ENCODE peak calls at places on chromosome 12, in four cellular contexts. K is HepG2, E is GM12878, R is K562. I is an unnamed sample.

GRCh38 chr12:105369014-105369413 is 38.5 kb downstream of the C12orf75 start:
- DNase-seq in K (no peak), E (no peak), R (no peak), I (no peak)

GRCh38 chr12:46224401-46224800 is 44.4 kb downstream of the SLC38A1 start:
- DNase-seq in K (no peak), E (no peak), R (no peak), I (no peak)

GRCh38 chr12:56448860-56449621 is at the start of gene TIMELESS:
- DNase-seq in K (peak), E (peak), R (peak), I (peak)

GRCh38 chr12:13853471-13853870 is 127.9 kb downstream of the GRIN2B start:
- DNase-seq in K (no peak), E (no peak), R (no peak), I (no peak)

GRCh38 chr12:52434760-52435530 is 774 bp upstream of the KRT75 start:
- DNase-seq in K (no peak), E (no peak), R (no peak), I (no peak)

GRCh38 chr12:57726151-57726883 is 12.2 kb downstream of the AGAP2 start:
- DNase-seq in K (peak), E (no peak), R (peak), I (peak)

GRCh38 chr12:115296613-115297012 is 612.6 kb upstream of the TBX3 start:
- DNase-seq in K (no peak), E (no peak), R (no peak), I (no peak)

GRCh38 chr12:54384591-54385041 is at the start of gene ZNF385A:
- DNase-seq in K (no peak), E (no peak), R (no peak), I (no peak)

GRCh38 chr12:26340649-26341048 is 145.3 kb downstream of the SSPN start:
- DNase-seq in K (no peak), E (peak), R (no peak), I (no peak)

GRCh38 chr12:67991158-67991557 is 1.9 kb downstream of the IFNG-AS1 start:
- DNase-seq in K (no peak), E (no peak), R (no peak), I (no peak)

GRCh38 chr12:10960260-10960659 is 21.2 kb upstream of the TAS2R14 start:
- DNase-seq in K (no peak), E (no peak), R (no peak), I (no peak)

GRCh38 chr12:2581293-2582045 is 213.3 kb upstream of the FKBP4 start:
- DNase-seq in K (no peak), E (no peak), R (no peak), I (no peak)

GRCh38 chr12:55060970-55061543 is 41.3 kb downstream of the NEUROD4 start:
- DNase-seq in K (no peak), E (no peak), R (no peak), I (no peak)

GRCh38 chr12:100959481-100959880 is 164.9 kb downstream of the ANO4 start:
- DNase-seq in K (no peak), E (no peak), R (no peak), I (no peak)

GRCh38 chr12:120397827-120398563 is 29.0 kb upstream of the MSI1 start:
- DNase-seq in K (no peak), E (no peak), R (no peak), I (no peak)

DNA sequence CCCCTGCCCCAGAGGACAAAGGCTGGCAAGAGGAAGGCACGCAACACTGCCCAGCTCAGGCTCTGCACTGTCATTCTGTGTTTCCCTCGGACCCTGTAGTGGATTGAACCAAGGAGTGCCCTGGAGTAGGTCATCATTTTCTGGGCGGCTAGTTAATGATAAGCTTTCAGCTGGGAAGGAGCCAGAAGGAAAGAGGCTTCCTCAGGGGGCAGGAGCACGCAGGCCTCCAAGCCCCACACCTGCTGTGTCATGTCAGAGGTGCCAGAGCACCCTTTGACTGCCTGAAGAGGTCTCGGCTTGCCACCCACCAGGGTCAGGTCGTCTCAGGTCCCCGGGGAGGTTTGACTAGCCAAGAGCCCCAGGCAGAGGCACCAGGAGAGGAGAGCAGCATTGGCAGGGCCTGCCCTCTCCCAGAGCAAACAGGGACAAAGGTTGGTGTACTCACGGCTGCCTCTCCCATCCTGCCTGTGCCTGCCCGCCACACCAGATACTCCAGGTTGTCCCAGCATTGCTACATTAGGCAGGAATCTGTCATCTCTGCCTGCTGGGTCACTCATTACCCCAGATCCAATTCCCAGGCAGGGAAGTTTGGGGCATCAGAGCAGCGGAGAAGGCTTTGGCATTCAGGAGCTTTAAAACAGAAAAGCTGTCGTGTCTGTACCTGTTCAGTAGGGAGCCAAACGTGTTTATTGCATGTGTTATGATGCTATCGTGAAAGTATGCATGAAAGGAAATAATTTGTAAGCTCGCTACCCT is 33.5 kb upstream of the ATP2A2 start:
- DNase-seq in K (peak), E (no peak), R (no peak), I (no peak)
- TF ChIP-seq TARDBP in K (no peak), E (no peak), R (no peak), I (no peak)

GRCh38 chr12:132396657-132397056 is 67.3 kb upstream of the GALNT9 start:
- DNase-seq in K (no peak), E (no peak), R (no peak), I (no peak)

GRCh38 chr12:132395908-132396305 is 66.5 kb upstream of the GALNT9 start:
- DNase-seq in K (no peak), E (no peak), R (no peak), I (no peak)

GRCh38 chr12:132393991-132394949 is 64.9 kb upstream of the GALNT9 start:
- DNase-seq in K (no peak), E (no peak), R (peak), I (no peak)

GRCh38 chr12:132397152-132397933 is 68.0 kb upstream of the GALNT9 start:
- DNase-seq in K (no peak), E (no peak), R (no peak), I (no peak)

DNA sequence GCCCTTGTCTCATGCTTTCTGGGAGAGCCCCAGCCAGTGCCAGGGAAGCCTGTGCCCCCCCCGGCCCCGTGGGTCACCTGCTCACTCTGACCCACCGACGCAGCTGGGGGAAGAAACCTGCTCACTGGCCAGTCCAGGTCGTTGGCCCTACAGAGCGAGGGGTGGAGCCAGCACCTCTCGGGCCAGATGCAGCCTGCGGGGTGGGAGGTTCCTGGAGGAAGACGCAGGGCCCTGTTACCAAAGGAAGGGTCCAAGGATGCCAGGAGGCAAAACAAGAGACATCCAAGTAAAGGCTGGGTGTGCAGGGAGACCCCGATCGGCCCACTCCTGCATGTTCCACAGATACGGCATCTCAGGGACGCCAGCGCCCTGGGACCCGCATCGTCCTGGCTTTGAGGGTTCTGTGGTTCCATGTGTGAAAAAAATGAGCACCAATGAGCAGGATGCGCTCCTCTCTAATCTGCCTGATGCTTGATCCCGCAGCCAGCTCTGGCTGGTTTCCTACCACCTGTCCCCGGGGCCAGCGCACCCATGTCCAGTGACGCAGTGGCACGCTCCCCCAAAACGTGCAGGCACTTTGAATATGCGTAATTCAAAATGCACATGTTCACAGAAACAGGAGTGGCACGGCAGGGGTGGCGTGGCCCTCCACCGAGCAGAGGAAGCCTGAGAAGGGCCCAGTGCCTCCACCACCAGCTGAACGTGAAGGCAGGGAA is 66.0 kb upstream of the GALNT9 start:
- DNase-seq in K (no peak), E (no peak), R (no peak), I (no peak)
- TF ChIP-seq TARDBP in K (no peak), E (no peak), R (no peak), I (no peak)

GRCh38 chr12:108722992-108723766 is 8.1 kb downstream of the CORO1C start:
- DNase-seq in K (no peak), E (no peak), R (no peak), I (no peak)
- TF ChIP-seq TARDBP in K (no peak), E (no peak), R (no peak), I (no peak)

GRCh38 chr12:27449893-27450534 is 3.5 kb downstream of the SMCO2 start:
- DNase-seq in K (no peak), E (no peak), R (no peak), I (no peak)
- TF ChIP-seq TARDBP in K (no peak), E (no peak), R (no peak), I (no peak)

GRCh38 chr12:47734725-47735480 is 9.6 kb upstream of the ENDOU start:
- DNase-seq in K (no peak), E (no peak), R (no peak), I (no peak)
- TF ChIP-seq TARDBP in K (no peak), E (no peak), R (no peak), I (no peak)

DNA sequence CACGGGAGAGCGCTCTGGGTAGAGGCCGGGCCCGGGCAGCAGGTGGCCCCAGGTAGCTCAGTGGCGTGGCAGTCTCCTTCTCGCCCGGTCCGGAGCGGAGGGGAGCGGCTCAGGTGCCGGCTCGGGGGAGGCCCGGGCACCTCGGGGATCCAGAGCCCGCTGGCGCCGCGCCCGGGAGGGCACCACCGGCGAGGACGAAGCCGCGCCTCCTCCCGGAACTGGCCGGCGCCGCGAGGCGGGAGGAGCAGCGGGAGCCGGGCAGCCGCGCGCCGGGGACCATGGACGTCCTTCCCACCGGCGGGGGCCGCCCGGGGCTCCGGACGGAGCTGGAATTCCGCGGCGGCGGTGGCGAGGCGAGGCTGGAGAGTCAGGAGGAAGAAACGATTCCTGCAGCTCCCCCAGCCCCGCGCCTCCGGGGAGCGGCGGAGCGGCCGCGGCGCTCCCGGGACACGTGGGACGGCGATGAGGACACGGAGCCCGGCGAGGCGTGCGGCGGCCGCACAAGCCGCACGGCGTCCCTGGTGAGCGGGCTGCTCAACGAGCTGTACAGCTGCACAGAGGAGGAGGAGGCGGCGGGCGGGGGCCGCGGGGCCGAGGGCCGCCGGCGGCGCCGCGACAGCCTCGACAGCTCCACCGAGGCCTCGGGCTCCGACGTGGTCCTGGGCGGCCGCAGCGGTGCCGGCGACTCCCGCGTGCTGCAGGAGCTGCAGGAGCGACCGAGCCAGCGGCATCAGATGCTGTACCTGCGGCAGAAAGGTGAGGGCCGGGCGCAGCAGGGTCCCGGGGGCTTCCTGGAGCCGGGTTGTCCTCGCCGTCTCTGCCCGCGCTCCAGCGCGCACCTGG is 21.5 kb upstream of the GNS start:
- DNase-seq in K (no peak), E (no peak), R (peak), I (peak)
- TF ChIP-seq TARDBP in K (no peak), E (no peak), R (no peak), I (no peak)